ENCODE peak calls at places on chromosomes 6 and 20, in four cellular contexts. One of them, this sample, is unnamed.

GRCh38 chr6:49552596-49552995 is 2.1 kb downstream of the C6orf141 start:
- DNase-seq in glomerular endothelial cell: no peak
- DNase-seq in HT1080: no peak
- DNase-seq in OCI-LY7: no peak
- DNase-seq in this sample: no peak

GRCh38 chr20:35173576-35174192 is 1.8 kb downstream of the PROCR start:
- DNase-seq in glomerular endothelial cell: no peak
- DNase-seq in HT1080: no peak
- DNase-seq in OCI-LY7: no peak
- DNase-seq in this sample: no peak

GRCh38 chr6:118551673-118552063 is 3.6 kb downstream of the PLN start:
- DNase-seq in glomerular endothelial cell: no peak
- DNase-seq in HT1080: no peak
- DNase-seq in OCI-LY7: no peak
- DNase-seq in this sample: no peak

GRCh38 chr6:257031-257725 is 35.1 kb upstream of the DUSP22 start:
- DNase-seq in glomerular endothelial cell: no peak
- DNase-seq in HT1080: peak
- DNase-seq in OCI-LY7: no peak
- DNase-seq in this sample: no peak

GRCh38 chr6:37906121-37906520 is 86.6 kb downstream of the ZFAND3 start:
- DNase-seq in glomerular endothelial cell: no peak
- DNase-seq in HT1080: no peak
- DNase-seq in OCI-LY7: no peak
- DNase-seq in this sample: no peak

GRCh38 chr6:161048636-161049035 is 57.1 kb downstream of the MAP3K4 start:
- DNase-seq in glomerular endothelial cell: no peak
- DNase-seq in HT1080: no peak
- DNase-seq in OCI-LY7: no peak
- DNase-seq in this sample: no peak

GRCh38 chr20:52219441-52219840 is 27.9 kb upstream of the ZFP64 start:
- DNase-seq in glomerular endothelial cell: no peak
- DNase-seq in HT1080: peak
- DNase-seq in OCI-LY7: peak
- DNase-seq in this sample: no peak

GRCh38 chr20:47501117-47501482 is 587 bp upstream of the NCOA3 start:
- DNase-seq in glomerular endothelial cell: no peak
- DNase-seq in HT1080: peak
- DNase-seq in OCI-LY7: no peak
- DNase-seq in this sample: no peak

GRCh38 chr20:56826971-56827645 is 198.0 kb downstream of the TFAP2C start:
- DNase-seq in glomerular endothelial cell: no peak
- DNase-seq in HT1080: no peak
- DNase-seq in OCI-LY7: no peak
- DNase-seq in this sample: no peak

This sample was measured in CD4-positive, CD25-positive, alpha-beta regulatory T cell.